ENCODE peak calls at places on chromosome X, in ten cellular contexts. T is GM12865, M is sigmoid colon, X is cardiac muscle cell, I is neural progenitor cell, L is fibroblast of lung, H is upper lobe of right lung, N is foreskin fibroblast, R is heart right ventricle, U is fibroblast of pulmonary artery. Y is an unnamed sample.

GRCh38 chrX:6644411-6644810 is 109.5 kb upstream of the VCX3A start:
- DNase-seq in T (peak), H (no peak), I (no peak), R (no peak), U (no peak), N (no peak), X (no peak), M (no peak), L (no peak), Y (no peak)

GRCh38 chrX:70079297-70079696 is 17.0 kb downstream of the OTUD6A start:
- DNase-seq in H (no peak), T (no peak), U (no peak), R (no peak), L (no peak), M (no peak), I (no peak), X (no peak), N (no peak), Y (no peak)

GRCh38 chrX:101659601-101660063 is at the start of gene ARMCX2:
- DNase-seq in T (peak), I (peak), X (peak), H (peak), R (peak), M (peak), L (peak), N (peak), U (peak), Y (peak)

GRCh38 chrX:105695451-105695850 is 126.9 kb upstream of the NRK start:
- DNase-seq in H (no peak), X (no peak), L (peak), U (peak), R (no peak), N (peak), M (no peak), T (no peak), I (no peak), Y (peak)

GRCh38 chrX:131778269-131779218 is 234.7 kb downstream of the OR13H1 start:
- DNase-seq in M (peak), T (peak), I (no peak), U (no peak), L (no peak), X (no peak), R (no peak), N (no peak), H (no peak), Y (no peak)

GRCh38 chrX:118221257-118221656 is 104.6 kb upstream of the KLHL13 start:
- DNase-seq in T (no peak), U (no peak), M (no peak), R (no peak), X (no peak), N (no peak), I (no peak), L (no peak), H (no peak), Y (no peak)

GRCh38 chrX:97539970-97540519 is 656.3 kb downstream of the RPA4 start:
- DNase-seq in N (no peak), I (no peak), R (no peak), T (no peak), X (no peak), H (no peak), L (no peak), M (no peak), U (peak), Y (no peak)

GRCh38 chrX:77595848-77596247 is 148.7 kb downstream of the FGF16 start:
- DNase-seq in I (no peak), X (no peak), M (no peak), N (no peak), T (no peak), R (no peak), H (no peak), L (peak), U (no peak), Y (no peak)

GRCh38 chrX:14427614-14428013 is 101.7 kb upstream of the GLRA2 start:
- DNase-seq in R (no peak), L (no peak), I (no peak), T (no peak), H (no peak), U (no peak), X (no peak), N (no peak), M (no peak), Y (no peak)

GRCh38 chrX:38636949-38637819 is 75.8 kb downstream of the TSPAN7 start:
- DNase-seq in X (no peak), M (no peak), N (no peak), L (no peak), T (no peak), I (no peak), U (no peak), H (no peak), R (no peak), Y (no peak)

GRCh38 chrX:15498741-15499140 is 1.9 kb upstream of the BMX start:
- DNase-seq in X (no peak), N (no peak), L (no peak), T (no peak), H (no peak), R (no peak), U (no peak), M (no peak), I (no peak), Y (peak)

GRCh38 chrX:102154900-102155805 is 624 bp downstream of the BEX5 start:
- DNase-seq in X (peak), N (no peak), M (no peak), U (no peak), T (peak), L (no peak), R (no peak), H (no peak), I (peak), Y (peak)

GRCh38 chrX:150857453-150857852 is 41.0 kb downstream of the CD99L2 start:
- DNase-seq in I (no peak), L (no peak), R (no peak), M (no peak), T (no peak), U (no peak), N (no peak), H (no peak), X (no peak), Y (no peak)

GRCh38 chrX:136577562-136577961 is 45.5 kb downstream of the VGLL1 start:
- DNase-seq in H (peak), T (peak), M (peak), L (peak), N (peak), R (peak), X (peak), I (peak), U (peak), Y (peak)

GRCh38 chrX:123731987-123732678 is 719 bp downstream of the THOC2 start:
- DNase-seq in I (peak), T (peak), X (peak), N (no peak), L (peak), M (no peak), H (peak), R (no peak), U (no peak), Y (peak)

GRCh38 chrX:134694333-134694925 is 36.2 kb upstream of the PLAC1 start:
- DNase-seq in N (no peak), L (no peak), U (no peak), T (no peak), X (no peak), R (no peak), I (no peak), H (no peak), M (no peak), Y (peak)

GRCh38 chrX:149881081-149881711 is at the start of gene MAGEA8:
- DNase-seq in L (no peak), I (peak), X (no peak), R (no peak), U (no peak), T (peak), N (no peak), M (no peak), H (no peak), Y (no peak)

GRCh38 chrX:94089149-94089548 is 415.1 kb downstream of the FAM133A start:
- DNase-seq in U (no peak), M (no peak), I (no peak), N (no peak), H (no peak), T (no peak), X (no peak), L (no peak), R (no peak), Y (no peak)

GRCh38 chrX:103845165-103845653 is 13.2 kb upstream of the RAB9B start:
- DNase-seq in T (peak), X (peak), L (peak), R (peak), U (peak), I (peak), M (peak), N (peak), H (peak), Y (peak)

GRCh38 chrX:39899876-39900787 is 197.6 kb downstream of the BCOR start:
- DNase-seq in M (no peak), T (no peak), H (no peak), N (no peak), I (no peak), X (no peak), U (no peak), R (no peak), L (no peak), Y (peak)

GRCh38 chrX:134544189-134544588 is 84.2 kb downstream of the HPRT1 start:
- DNase-seq in M (no peak), R (no peak), N (no peak), X (no peak), U (no peak), H (no peak), I (no peak), L (no peak), T (no peak), Y (no peak)

GRCh38 chrX:80331285-80331684 is 89.0 kb upstream of the TENT5D start:
- DNase-seq in X (no peak), N (no peak), T (no peak), U (no peak), L (no peak), M (no peak), H (no peak), R (no peak), I (no peak), Y (no peak)

GRCh38 chrX:122004127-122004526 is 956.7 kb downstream of the GLUD2 start:
- DNase-seq in M (no peak), L (no peak), T (no peak), I (peak), U (no peak), R (no peak), H (no peak), N (no peak), X (no peak), Y (no peak)

GRCh38 chrX:84219551-84219950 is 31.6 kb upstream of the RPS6KA6 start:
- DNase-seq in U (no peak), H (no peak), R (no peak), X (no peak), L (no peak), T (no peak), I (no peak), N (no peak), M (no peak), Y (peak)

GRCh38 chrX:37348237-37349130 is 680 bp upstream of the PRRG1 start:
- DNase-seq in T (no peak), H (no peak), U (peak), M (no peak), R (no peak), X (no peak), N (peak), L (peak), I (no peak), Y (no peak)

GRCh38 chrX:20118065-20118824 is 1.5 kb upstream of the MAP7D2 start:
- DNase-seq in R (no peak), U (no peak), L (no peak), X (no peak), M (no peak), T (no peak), I (no peak), N (no peak), H (no peak), Y (peak)
- H3K4me3 ChIP-seq in R (no peak), U (no peak), L (no peak), X (no peak), M (no peak), T (no peak), I (no peak), N (no peak), H (no peak), Y (no peak)

DNA sequence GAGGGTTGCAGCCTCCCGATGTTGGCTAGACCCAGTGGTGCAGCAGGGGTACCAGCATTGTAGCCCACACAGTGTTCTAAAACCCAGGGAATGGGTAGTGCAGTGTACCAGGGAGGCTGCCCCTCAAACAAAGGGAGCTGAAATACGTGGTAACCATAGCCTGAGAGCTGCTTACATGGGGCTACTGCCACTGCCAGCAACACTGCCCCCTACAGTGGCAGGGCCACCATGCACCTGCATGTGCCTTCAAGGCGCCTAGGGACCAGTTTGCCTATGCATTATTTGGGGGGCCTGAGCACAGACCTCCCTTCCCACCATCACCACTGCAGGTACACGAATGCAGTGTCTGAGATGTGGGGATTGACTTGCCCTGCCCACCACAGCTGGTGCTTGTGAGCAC is 21.0 kb upstream of the BMP15 start:
- DNase-seq in X (no peak), R (no peak), M (no peak), I (no peak), L (no peak), U (no peak), N (no peak), H (no peak), T (no peak), Y (no peak)
- TF ChIP-seq CTCF in X (no peak), R (no peak), M (no peak), I (peak), L (no peak), U (no peak), N (no peak), H (no peak), T (no peak), Y (no peak)

GRCh38 chrX:41442824-41443560 is 4.2 kb upstream of the NYX start:
- DNase-seq in T (peak), L (no peak), R (no peak), U (no peak), X (peak), N (no peak), M (no peak), H (no peak), I (no peak), Y (no peak)
- H3K4me3 ChIP-seq in T (peak), L (no peak), R (peak), U (peak), X (peak), N (peak), M (peak), H (peak), I (peak), Y (peak)

DNA sequence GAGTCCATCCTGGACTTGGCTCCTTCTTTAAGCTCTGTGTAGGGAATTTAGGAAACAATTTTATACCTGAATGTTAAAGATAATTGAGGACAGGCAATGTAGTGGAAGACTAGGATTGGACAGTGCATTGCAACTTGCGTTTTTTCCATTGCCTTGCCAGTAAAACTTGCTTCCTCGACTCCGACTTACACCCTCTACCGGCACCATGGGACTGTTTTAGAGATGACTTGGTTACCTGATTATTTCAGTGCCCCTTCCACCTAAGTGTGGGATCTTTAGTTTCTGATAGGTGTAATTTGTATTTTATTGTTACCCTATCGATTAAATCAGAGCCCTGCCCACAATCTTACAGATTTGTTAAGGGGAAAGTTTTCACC is 1.2 kb downstream of the PRPS1 start:
- DNase-seq in I (peak), M (no peak), R (no peak), H (no peak), U (peak), L (peak), X (peak), N (no peak), T (peak), Y (peak)
- TF ChIP-seq CTCF in I (peak), M (no peak), R (no peak), H (no peak), U (peak), L (peak), X (peak), N (peak), T (no peak), Y (no peak)

GRCh38 chrX:54357414-54358377 is at the start of gene WNK3:
- DNase-seq in N (peak), U (peak), R (peak), M (peak), H (peak), I (peak), L (peak), X (peak), T (no peak), Y (peak)
- H3K4me3 ChIP-seq in N (peak), U (peak), R (peak), M (peak), H (peak), I (peak), L (peak), X (peak), T (no peak), Y (peak)

DNA sequence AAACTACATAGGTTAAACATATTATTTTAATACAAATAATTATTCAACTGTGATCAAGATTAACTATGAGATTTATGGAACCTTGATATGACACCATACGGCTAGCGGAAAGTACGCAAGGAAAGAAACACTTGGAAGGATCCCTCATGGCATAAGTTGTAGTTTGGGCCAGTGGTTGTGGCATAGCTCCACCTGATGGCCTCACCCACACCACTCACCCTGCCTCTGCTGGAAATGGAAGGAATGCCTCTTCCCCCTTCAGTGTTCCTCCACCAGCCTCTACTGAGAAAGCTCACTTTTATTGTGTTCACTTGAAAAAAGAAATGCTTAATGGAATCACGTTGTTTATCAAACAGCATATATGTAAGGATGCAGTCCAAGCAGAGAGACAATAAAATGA is 86.4 kb downstream of the BMP15 start:
- DNase-seq in L (no peak), I (peak), H (no peak), R (no peak), T (no peak), U (no peak), M (no peak), N (no peak), X (no peak), Y (no peak)
- TF ChIP-seq CTCF in L (no peak), I (peak), H (no peak), R (no peak), T (no peak), U (no peak), M (no peak), N (no peak), X (no peak), Y (no peak)

GRCh38 chrX:10112510-10112909 is 44.3 kb upstream of the CLCN4 start:
- DNase-seq in N (no peak), U (no peak), X (no peak), M (no peak), H (no peak), R (no peak), L (no peak), I (no peak), T (peak), Y (no peak)
- H3K4me3 ChIP-seq in N (no peak), U (no peak), X (no peak), M (no peak), H (no peak), R (no peak), L (no peak), I (no peak), T (no peak), Y (no peak)

GRCh38 chrX:86946569-86946968 is 571.0 kb upstream of the KLHL4 start:
- DNase-seq in H (no peak), R (no peak), M (no peak), I (peak), L (peak), U (peak), N (no peak), T (peak), X (peak), Y (peak)
- TF ChIP-seq CTCF in H (peak), R (no peak), M (no peak), I (peak), L (peak), U (peak), N (peak), T (peak), X (peak), Y (peak)

DNA sequence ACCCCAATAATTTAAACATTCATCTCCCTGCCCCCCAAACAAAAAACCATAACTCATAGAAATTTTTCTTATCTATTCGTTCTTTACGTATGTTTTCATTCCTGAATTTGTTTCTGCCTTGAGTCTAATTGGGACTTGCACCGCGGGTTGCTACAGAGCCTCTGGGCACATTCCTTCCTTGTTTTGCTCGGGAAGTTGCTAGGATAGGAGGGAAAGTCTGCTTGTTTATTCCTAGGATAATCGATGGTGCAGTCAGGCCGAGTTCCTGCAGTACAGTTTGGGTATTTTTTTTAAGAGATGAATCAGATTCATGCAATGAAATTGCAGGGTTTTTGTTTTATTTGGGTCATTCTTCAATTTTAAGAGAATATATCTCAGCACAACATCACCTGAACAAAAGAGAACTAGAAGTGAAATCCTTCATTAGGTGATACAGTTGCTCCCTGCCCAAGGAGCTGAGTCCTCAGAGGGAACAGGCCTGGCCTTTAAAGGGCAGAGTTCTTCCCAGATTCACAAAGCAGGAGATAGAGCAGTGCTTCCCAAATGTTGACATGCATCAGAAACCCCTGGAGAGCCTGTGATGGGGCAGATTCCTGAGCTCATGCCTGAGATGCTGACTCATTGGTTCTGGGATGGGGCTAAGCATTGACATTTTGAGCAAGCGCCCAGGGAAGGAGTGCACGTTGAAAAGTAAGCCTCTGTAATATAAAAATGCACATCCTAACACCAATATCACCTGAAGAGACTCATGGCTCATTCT is 114.9 kb upstream of the FAM9B start:
- DNase-seq in N (peak), L (peak), H (no peak), X (peak), M (no peak), T (no peak), R (no peak), U (peak), I (peak), Y (peak)
- H3K4me3 ChIP-seq in N (no peak), L (no peak), H (no peak), X (no peak), M (no peak), T (no peak), R (no peak), U (no peak), I (no peak), Y (no peak)

Y was measured in bronchial epithelial cell.